ENCODE peak calls at places on chromosome 7, in ten cellular contexts. One of them, this sample, is unnamed.

GRCh38 chr7:155353256-155353897 is 55.7 kb downstream of the INSIG1 start:
- DNase-seq in amniotic stem cell: no peak
- DNase-seq in lower lobe of right lung: no peak
- DNase-seq in T-cell: no peak
- DNase-seq in GM12865: no peak
- DNase-seq in WTC11: no peak
- DNase-seq in left ventricle myocardium inferior: no peak
- DNase-seq in NB4: no peak
- DNase-seq in ovary: no peak
- DNase-seq in neuronal stem cell: no peak
- DNase-seq in this sample: no peak

GRCh38 chr7:94908204-94909022 is 1.0 kb downstream of the PPP1R9A start:
- DNase-seq in amniotic stem cell: no peak
- DNase-seq in lower lobe of right lung: peak; percentile 61
- DNase-seq in T-cell: no peak
- DNase-seq in GM12865: no peak
- DNase-seq in WTC11: peak; percentile 64
- DNase-seq in left ventricle myocardium inferior: peak; percentile 19
- DNase-seq in NB4: no peak
- DNase-seq in ovary: peak; percentile 34
- DNase-seq in neuronal stem cell: peak; percentile 76
- DNase-seq in this sample: no peak

GRCh38 chr7:142248166-142249160 is 9.4 kb downstream of the PRSS58 start:
- DNase-seq in amniotic stem cell: no peak
- DNase-seq in lower lobe of right lung: no peak
- DNase-seq in T-cell: no peak
- DNase-seq in GM12865: no peak
- DNase-seq in WTC11: peak; percentile 25
- DNase-seq in left ventricle myocardium inferior: no peak
- DNase-seq in NB4: no peak
- DNase-seq in ovary: no peak
- DNase-seq in neuronal stem cell: no peak
- DNase-seq in this sample: no peak

GRCh38 chr7:2475678-2476015 is 551 bp downstream of the GRIFIN start:
- DNase-seq in amniotic stem cell: no peak
- DNase-seq in lower lobe of right lung: no peak
- DNase-seq in T-cell: no peak
- DNase-seq in GM12865: no peak
- DNase-seq in WTC11: no peak
- DNase-seq in left ventricle myocardium inferior: no peak
- DNase-seq in NB4: peak; percentile 9
- DNase-seq in ovary: no peak
- DNase-seq in neuronal stem cell: no peak
- DNase-seq in this sample: no peak

GRCh38 chr7:131581241-131582157 is 25.1 kb upstream of the PODXL start:
- DNase-seq in amniotic stem cell: no peak
- DNase-seq in lower lobe of right lung: peak; percentile 56
- DNase-seq in T-cell: no peak
- DNase-seq in GM12865: no peak
- DNase-seq in WTC11: no peak
- DNase-seq in left ventricle myocardium inferior: peak; percentile 89
- DNase-seq in NB4: no peak
- DNase-seq in ovary: no peak
- DNase-seq in neuronal stem cell: no peak
- DNase-seq in this sample: no peak

GRCh38 chr7:75944507-75944906 is 29.6 kb downstream of the POR start:
- DNase-seq in amniotic stem cell: no peak
- DNase-seq in lower lobe of right lung: no peak
- DNase-seq in T-cell: no peak
- DNase-seq in GM12865: no peak
- DNase-seq in WTC11: no peak
- DNase-seq in left ventricle myocardium inferior: no peak
- DNase-seq in NB4: no peak
- DNase-seq in ovary: no peak
- DNase-seq in neuronal stem cell: no peak
- DNase-seq in this sample: no peak

GRCh38 chr7:154183482-154183881 is 131.3 kb downstream of the DPP6 start:
- DNase-seq in amniotic stem cell: no peak
- DNase-seq in lower lobe of right lung: no peak
- DNase-seq in T-cell: no peak
- DNase-seq in GM12865: no peak
- DNase-seq in WTC11: no peak
- DNase-seq in left ventricle myocardium inferior: no peak
- DNase-seq in NB4: no peak
- DNase-seq in ovary: no peak
- DNase-seq in neuronal stem cell: no peak
- DNase-seq in this sample: no peak

GRCh38 chr7:91310829-91311460 is 46.7 kb downstream of the FZD1 start:
- DNase-seq in amniotic stem cell: no peak
- DNase-seq in lower lobe of right lung: no peak
- DNase-seq in T-cell: no peak
- DNase-seq in GM12865: no peak
- DNase-seq in WTC11: no peak
- DNase-seq in left ventricle myocardium inferior: peak; percentile 14
- DNase-seq in NB4: no peak
- DNase-seq in ovary: no peak
- DNase-seq in neuronal stem cell: no peak
- DNase-seq in this sample: no peak

GRCh38 chr7:102178410-102178809 is 108.3 kb upstream of the SH2B2 start:
- DNase-seq in amniotic stem cell: no peak
- DNase-seq in lower lobe of right lung: no peak
- DNase-seq in T-cell: no peak
- DNase-seq in GM12865: no peak
- DNase-seq in WTC11: no peak
- DNase-seq in left ventricle myocardium inferior: no peak
- DNase-seq in NB4: no peak
- DNase-seq in ovary: no peak
- DNase-seq in neuronal stem cell: no peak
- DNase-seq in this sample: no peak

GRCh38 chr7:77570330-77571011 is 33.4 kb downstream of the PTPN12 start:
- DNase-seq in amniotic stem cell: no peak
- DNase-seq in lower lobe of right lung: no peak
- DNase-seq in T-cell: no peak
- DNase-seq in GM12865: peak; percentile 18
- DNase-seq in WTC11: no peak
- DNase-seq in left ventricle myocardium inferior: no peak
- DNase-seq in NB4: peak; percentile 87
- DNase-seq in ovary: no peak
- DNase-seq in neuronal stem cell: no peak
- DNase-seq in this sample: peak; percentile 66

This sample was measured in BJ.